ENCODE peak calls at places on chromosomes 12 and 14, in six cellular contexts. V is esophagus squamous epithelium; W is mucosa of descending colon; R is body of pancreas; H is CD4-positive, alpha-beta T cell; L is cardiac muscle cell. U is an unnamed sample. For H3K9me3, the result is how much of the 10 kb centered on the place peaks cover.

GRCh38 chr12:46373303-46374182 is 970 bp upstream of the SLC38A2 start:
- DNase-seq in H (peak), W (peak), V (no peak), R (peak), L (peak), U (peak)

GRCh38 chr14:89675590-89675989 is 258.6 kb upstream of the FOXN3 start:
- DNase-seq in R (no peak), H (no peak), W (no peak), L (no peak), V (no peak), U (no peak)

GRCh38 chr12:20420557-20420956 is 52.2 kb downstream of the PDE3A start:
- DNase-seq in H (no peak), R (no peak), L (no peak), V (no peak), W (no peak), U (no peak)

GRCh38 chr14:22872833-22873520 is 1.4 kb downstream of the LRP10 start:
- DNase-seq in L (no peak), V (no peak), R (no peak), W (no peak), H (no peak), U (no peak)

GRCh38 chr12:21941522-21942376 is 523 bp upstream of the ABCC9 start:
- DNase-seq in W (peak), H (no peak), V (no peak), L (peak), R (peak), U (no peak)

GRCh38 chr12:132729541-132730320 is 19.1 kb downstream of the PGAM5 start:
- DNase-seq in L (no peak), V (no peak), W (no peak), R (no peak), H (no peak), U (no peak)

GRCh38 chr14:67335781-67336180 is 23.8 kb downstream of the ATP6V1D start:
- DNase-seq in H (no peak), L (peak), W (no peak), R (no peak), V (no peak), U (no peak)

GRCh38 chr14:60102389-60102788 is 10.7 kb downstream of the PCNX4 start:
- DNase-seq in W (no peak), V (no peak), H (no peak), L (no peak), R (no peak), U (no peak)

GRCh38 chr14:81936348-81936747 is 402.7 kb upstream of the SEL1L start:
- DNase-seq in L (no peak), V (no peak), W (no peak), H (no peak), R (no peak), U (no peak)

GRCh38 chr12:47818701-47819543 is 781 bp downstream of the HDAC7 start:
- DNase-seq in R (peak), L (peak), W (peak), V (no peak), H (peak), U (peak)

GRCh38 chr12:34291426-34291901 is 269.2 kb downstream of the ALG10 start:
- DNase-seq in L (no peak), V (no peak), W (peak), H (no peak), R (peak), U (no peak)
- H3K9me3 ChIP-seq in L (under half), V (half or more), W (half or more), H (under half), R (under half), U (under half)

GRCh38 chr14:29390046-29390841 is 537.4 kb downstream of the PRKD1 start:
- DNase-seq in R (no peak), V (no peak), W (no peak), H (no peak), L (peak), U (no peak)

GRCh38 chr14:29392287-29392686 is 535.4 kb downstream of the PRKD1 start:
- DNase-seq in W (no peak), L (no peak), V (no peak), R (no peak), H (no peak), U (no peak)
- H3K9me3 ChIP-seq in W (under half), L (under half), V (under half), R (under half), H (under half), U (under half)

GRCh38 chr12:83008703-83009102 is 322.0 kb downstream of the TMTC2 start:
- DNase-seq in L (no peak), W (no peak), R (no peak), H (no peak), V (no peak), U (no peak)

GRCh38 chr12:83003026-83003425 is 316.3 kb downstream of the TMTC2 start:
- DNase-seq in W (no peak), R (no peak), H (no peak), L (no peak), V (no peak), U (no peak)

GRCh38 chr12:83010169-83010804 is 323.6 kb downstream of the TMTC2 start:
- DNase-seq in W (no peak), R (no peak), V (no peak), L (no peak), H (no peak), U (no peak)

DNA sequence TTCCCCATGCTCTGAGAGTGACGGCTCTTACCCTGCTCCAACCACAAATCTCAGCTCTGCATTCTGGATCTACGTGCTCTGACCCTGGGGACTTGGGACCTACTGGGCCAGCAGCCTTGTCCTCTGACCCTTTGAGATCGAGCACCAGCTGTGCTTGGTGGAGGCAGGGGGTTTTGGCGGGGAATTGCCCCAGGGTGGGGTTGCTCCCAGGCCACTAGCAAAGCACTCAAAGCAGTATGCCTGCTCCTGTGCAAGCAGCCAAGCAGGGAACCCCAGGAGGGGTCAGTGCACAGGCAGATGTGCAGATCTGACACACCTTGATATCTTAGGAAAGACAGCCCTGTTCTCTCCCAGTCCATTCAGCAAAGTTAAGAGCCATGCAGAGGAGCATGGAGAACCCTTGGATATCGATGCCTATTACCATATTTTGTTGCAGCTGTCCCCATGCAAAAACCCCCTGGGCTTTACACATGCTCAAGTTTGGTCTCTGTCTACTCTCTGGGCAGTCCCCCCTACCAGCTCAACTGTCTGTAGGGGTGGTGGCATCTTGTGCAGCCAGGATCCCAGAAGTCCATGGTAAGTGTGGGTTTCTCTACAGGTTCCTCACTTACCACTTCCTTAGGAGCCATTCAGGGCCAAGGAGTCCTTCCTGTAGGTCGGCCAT is 319.0 kb downstream of the TMTC2 start:
- DNase-seq in R (no peak), L (no peak), V (no peak), W (no peak), H (no peak), U (no peak)
- H3K9me3 ChIP-seq in R (under half), L (under half), V (under half), W (under half), H (under half), U (under half)

GRCh38 chr12:16016748-16017147 is 105.6 kb downstream of the DERA start:
- DNase-seq in R (no peak), L (no peak), W (no peak), V (no peak), H (no peak), U (no peak)

GRCh38 chr12:16020034-16020433 is 108.9 kb downstream of the DERA start:
- DNase-seq in V (no peak), L (no peak), H (no peak), W (no peak), R (no peak), U (no peak)

GRCh38 chr12:16021026-16021425 is 109.9 kb downstream of the DERA start:
- DNase-seq in V (no peak), R (no peak), W (no peak), H (no peak), L (no peak), U (no peak)

GRCh38 chr12:16021666-16022065 is 110.5 kb downstream of the DERA start:
- DNase-seq in H (no peak), L (no peak), R (peak), V (no peak), W (no peak), U (no peak)

GRCh38 chr12:16019131-16019530 is 108.0 kb downstream of the DERA start:
- DNase-seq in V (no peak), R (no peak), H (no peak), L (no peak), W (no peak), U (no peak)
- H3K9me3 ChIP-seq in V (under half), R (under half), H (under half), L (under half), W (under half), U (under half)

GRCh38 chr12:116642101-116642500 is 82.9 kb downstream of the MAP1LC3B2 start:
- DNase-seq in W (no peak), H (no peak), L (no peak), V (no peak), R (no peak), U (no peak)
- H3K9me3 ChIP-seq in W (under half), H (under half), L (under half), V (under half), R (under half), U (under half)

GRCh38 chr12:130480887-130481286 is 143.2 kb downstream of the PIWIL1 start:
- DNase-seq in H (no peak), R (no peak), W (no peak), V (no peak), L (no peak), U (no peak)

GRCh38 chr12:130478786-130479185 is 141.1 kb downstream of the PIWIL1 start:
- DNase-seq in L (no peak), V (no peak), R (no peak), H (no peak), W (no peak), U (no peak)

GRCh38 chr12:130479401-130480125 is 141.9 kb downstream of the PIWIL1 start:
- DNase-seq in L (no peak), H (no peak), V (no peak), R (no peak), W (no peak), U (no peak)

GRCh38 chr12:130481392-130481879 is 143.7 kb downstream of the PIWIL1 start:
- DNase-seq in V (no peak), R (no peak), H (no peak), W (no peak), L (no peak), U (no peak)

GRCh38 chr12:130480231-130480630 is 142.5 kb downstream of the PIWIL1 start:
- DNase-seq in W (no peak), R (no peak), L (no peak), H (no peak), V (no peak), U (no peak)
- H3K9me3 ChIP-seq in W (under half), R (under half), L (under half), H (under half), V (under half), U (under half)

DNA sequence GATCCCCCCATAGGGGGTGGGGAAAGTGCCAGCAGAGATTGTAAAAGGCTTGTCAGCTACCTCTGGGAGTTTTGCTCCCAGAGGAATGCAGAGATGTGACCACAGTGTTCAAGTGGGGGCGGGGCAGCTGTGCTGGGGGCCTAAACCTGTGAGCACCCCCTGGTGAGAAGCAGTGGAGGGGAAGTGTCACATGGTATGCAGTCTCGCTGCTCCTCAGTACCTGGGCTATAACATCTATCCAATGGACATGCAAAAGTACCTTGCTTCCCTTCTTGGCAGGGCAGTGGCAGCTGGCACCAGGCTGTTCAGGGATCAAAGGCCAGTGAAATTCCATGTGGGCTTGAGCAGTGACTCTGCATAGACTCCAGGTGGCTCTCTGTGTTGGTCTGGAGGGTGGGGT is 20.3 kb downstream of the OR4K2 start:
- DNase-seq in V (no peak), W (no peak), H (no peak), R (no peak), L (no peak), U (no peak)
- H3K9me3 ChIP-seq in V (half or more), W (half or more), H (half or more), R (under half), L (under half), U (under half)

DNA sequence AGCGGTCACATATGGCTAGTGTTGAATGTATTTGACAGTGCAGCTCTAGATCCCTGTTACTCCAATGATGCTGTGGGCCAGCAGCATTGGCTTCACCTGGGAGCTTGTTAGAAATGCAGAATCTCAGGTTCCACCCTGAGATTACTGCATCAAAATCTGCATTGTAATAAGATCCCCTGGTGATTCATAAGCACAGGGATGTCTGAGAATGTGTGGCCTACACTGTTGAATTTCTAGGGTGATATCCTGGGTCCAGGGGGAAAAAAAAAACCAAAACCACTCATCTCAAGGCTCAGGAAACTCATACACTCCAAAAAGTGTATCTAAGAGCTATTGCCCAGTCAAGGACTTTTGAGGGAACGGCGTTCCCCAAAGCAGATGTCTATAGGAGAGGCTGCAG is 196.8 kb downstream of the PPM1H start:
- DNase-seq in L (no peak), W (no peak), R (no peak), H (no peak), V (no peak), U (no peak)
- H3K9me3 ChIP-seq in L (under half), W (under half), R (under half), H (under half), V (under half), U (under half)